ENCODE peak calls at places on chromosomes 11 and 22, in ten cellular contexts. L is right lobe of liver, D is lower leg skin, R is mucosa of descending colon, S is endothelial cell of umbilical vein, F is brain microvascular endothelial cell, H is colonic mucosa, N is WTC11, G is foreskin fibroblast, J is AG09319. Q is an unnamed sample.

GRCh38 chr11:44638032-44638431 is 72.6 kb downstream of the CD82 start:
- DNase-seq in J (no peak), D (peak; percentile 12), L (no peak), G (no peak), N (no peak), H (no peak), R (no peak), F (no peak), S (no peak), Q (no peak)

GRCh38 chr22:41387341-41387740 is 5.6 kb downstream of the TEF start:
- DNase-seq in R (no peak), F (no peak), L (no peak), N (no peak), G (no peak), S (no peak), J (no peak), H (no peak), D (no peak), Q (no peak)

GRCh38 chr11:72773291-72773690 is 20.6 kb downstream of the STARD10 start:
- DNase-seq in S (peak; percentile 12), J (peak; percentile 38), L (no peak), F (peak; percentile 91), D (no peak), G (peak; percentile 78), N (no peak), H (no peak), R (no peak), Q (no peak)

GRCh38 chr11:108967571-108967970 is 302.7 kb downstream of the DDX10 start:
- DNase-seq in L (no peak), H (no peak), D (no peak), R (no peak), N (no peak), G (peak; percentile 44), F (no peak), S (no peak), J (no peak), Q (no peak)

GRCh38 chr11:1163911-1164735 is 6.4 kb downstream of the MUC5AC start:
- DNase-seq in H (no peak), J (no peak), F (no peak), G (no peak), D (no peak), N (peak; percentile 9), R (peak; percentile 37), S (no peak), L (no peak), Q (no peak)

GRCh38 chr11:9263840-9264380 is 1.2 kb downstream of the DENND5A start:
- DNase-seq in S (no peak), R (no peak), L (no peak), H (no peak), J (no peak), D (no peak), N (no peak), G (no peak), F (no peak), Q (no peak)

GRCh38 chr11:62622476-62622875 is 690 bp upstream of the B3GAT3 start:
- DNase-seq in S (no peak), D (no peak), G (no peak), R (no peak), L (no peak), N (no peak), F (no peak), J (no peak), H (no peak), Q (no peak)

GRCh38 chr11:2799881-2800654 is 85.5 kb downstream of the CDKN1C start:
- DNase-seq in F (no peak), H (peak; percentile 15), R (peak; percentile 28), J (no peak), G (no peak), N (peak; percentile 9), D (no peak), S (no peak), L (peak; percentile 11), Q (peak; percentile 77)

GRCh38 chr11:119380816-119381185 is 689 bp downstream of the USP2 start:
- DNase-seq in F (no peak), G (no peak), R (no peak), D (peak; percentile 15), J (no peak), N (no peak), H (no peak), L (no peak), S (no peak), Q (no peak)

GRCh38 chr11:76814414-76814813 is 31.3 kb downstream of the TSKU start:
- DNase-seq in L (no peak), N (no peak), R (no peak), H (no peak), D (no peak), J (no peak), G (no peak), S (no peak), F (no peak), Q (no peak)

GRCh38 chr11:61183645-61184044 is 19.7 kb upstream of the PGA3 start:
- DNase-seq in F (no peak), G (no peak), S (no peak), D (no peak), N (no peak), L (no peak), H (no peak), R (no peak), J (no peak), Q (no peak)
- TF ChIP-seq CTCF in F (peak; percentile 32), G (peak; percentile 17), S (no peak), D (no peak), N (no peak), L (no peak), H (no peak), R (no peak), J (no peak), Q (no peak)

GRCh38 chr22:45972091-45972867 is 4.7 kb downstream of the WNT7B start:
- DNase-seq in R (no peak), F (no peak), G (no peak), H (no peak), L (no peak), N (no peak), J (no peak), D (no peak), S (no peak), Q (no peak)

GRCh38 chr22:45972868-45973212 is 4.1 kb downstream of the WNT7B start:
- DNase-seq in R (no peak), N (no peak), H (no peak), F (no peak), G (no peak), D (no peak), L (no peak), S (no peak), J (no peak), Q (no peak)

GRCh38 chr22:45976351-45977002 is 485 bp downstream of the WNT7B start:
- DNase-seq in F (no peak), L (no peak), D (no peak), N (no peak), R (no peak), S (no peak), J (no peak), H (no peak), G (no peak), Q (no peak)

GRCh38 chr22:45975266-45976161 is 1.4 kb downstream of the WNT7B start:
- DNase-seq in D (no peak), F (no peak), R (no peak), S (no peak), J (no peak), L (no peak), N (no peak), G (no peak), H (no peak), Q (no peak)

GRCh38 chr22:45974498-45974897 is 2.5 kb downstream of the WNT7B start:
- DNase-seq in G (no peak), J (no peak), H (no peak), F (no peak), N (no peak), R (no peak), L (no peak), D (no peak), S (no peak), Q (no peak)
- TF ChIP-seq CTCF in G (no peak), J (no peak), H (no peak), F (no peak), N (no peak), R (no peak), L (no peak), D (no peak), S (no peak), Q (no peak)

GRCh38 chr11:102614485-102614884 is 10.6 kb downstream of the MMP20 start:
- DNase-seq in G (no peak), L (no peak), J (no peak), N (no peak), S (no peak), R (no peak), F (no peak), H (no peak), D (no peak), Q (no peak)
- TF ChIP-seq CTCF in G (no peak), L (no peak), J (no peak), N (no peak), S (no peak), R (no peak), F (no peak), H (no peak), D (no peak), Q (peak; percentile 30)

GRCh38 chr11:15035283-15035682 is 38.1 kb upstream of the CALCB start:
- DNase-seq in R (peak; percentile 45), J (no peak), F (no peak), D (no peak), G (no peak), H (peak; percentile 18), N (peak; percentile 70), L (no peak), S (no peak), Q (no peak)

GRCh38 chr11:15034687-15035267 is 38.6 kb upstream of the CALCB start:
- DNase-seq in D (no peak), L (no peak), H (no peak), G (no peak), F (no peak), J (no peak), S (no peak), N (no peak), R (peak; percentile 28), Q (no peak)

DNA sequence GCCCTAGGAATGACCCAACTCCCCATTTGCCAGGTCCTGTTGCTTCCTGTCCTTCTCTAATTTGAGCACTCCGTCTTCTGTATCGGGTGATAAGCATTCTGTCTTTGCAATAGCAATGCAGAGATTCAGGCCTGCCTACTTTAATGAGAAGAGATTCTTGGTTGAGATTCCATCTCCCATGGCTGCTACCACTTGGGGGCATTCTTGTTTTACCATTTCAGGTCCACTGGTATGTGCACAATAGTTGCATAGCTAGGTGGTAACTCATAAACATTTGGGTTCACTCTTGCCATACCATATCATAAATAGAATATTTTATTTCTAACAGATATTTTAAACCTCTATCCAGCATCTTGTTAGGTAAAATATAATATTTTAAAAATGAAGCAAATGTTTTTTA is 34.4 kb upstream of the CALCB start:
- DNase-seq in J (no peak), N (no peak), L (no peak), D (no peak), S (no peak), R (no peak), H (no peak), F (no peak), G (peak; percentile 14), Q (no peak)
- TF ChIP-seq CTCF in J (peak; percentile 10), N (no peak), L (no peak), D (no peak), S (no peak), R (no peak), H (no peak), F (peak; percentile 43), G (no peak), Q (no peak)